ENCODE peak calls at places on chromosomes 16 and 17, in seven cellular contexts. K, H, G, M, C, O and I are unnamed samples.

GRCh38 chr17:348692-349425 is 3.7 kb downstream of the RPH3AL start:
- DNase-seq in O (peak; percentile 74), H (peak; percentile 72), K (no peak), M (peak; percentile 82), G (no peak), C (no peak), I (no peak)

GRCh38 chr17:3639981-3640596 is 3.5 kb downstream of the CTNS start:
- DNase-seq in M (no peak), H (no peak), O (no peak), G (peak; percentile 49), K (peak; percentile 72), C (no peak), I (peak; percentile 8)

GRCh38 chr17:524570-524969 is 172.0 kb upstream of the RPH3AL start:
- DNase-seq in O (no peak), G (no peak), K (no peak), H (no peak), M (no peak), C (no peak), I (no peak)

GRCh38 chr17:60087882-60088669 is 9.4 kb upstream of the HEATR6 start:
- DNase-seq in M (no peak), K (peak; percentile 76), C (no peak), O (peak; percentile 48), H (peak; percentile 49), G (no peak), I (no peak)

GRCh38 chr16:4404247-4404966 is 12.0 kb downstream of the CORO7 start:
- DNase-seq in H (peak; percentile 32), K (peak; percentile 56), G (no peak), O (peak; percentile 43), M (peak; percentile 49), C (no peak), I (no peak)

GRCh38 chr16:88264641-88265285 is 118.0 kb upstream of the ZNF469 start:
- DNase-seq in C (peak; percentile 49), H (peak; percentile 86), O (peak; percentile 90), G (peak; percentile 90), M (peak; percentile 96), K (peak; percentile 91), I (peak; percentile 69)

GRCh38 chr16:89629827-89630610 is 16.6 kb downstream of the DPEP1 start:
- DNase-seq in O (no peak), M (no peak), H (peak; percentile 70), K (no peak), G (no peak), C (no peak), I (no peak)

GRCh38 chr17:74089869-74090464 is 113.5 kb upstream of the RPL38 start:
- DNase-seq in K (peak; percentile 49), G (no peak), C (no peak), H (peak; percentile 69), M (peak; percentile 8), O (peak; percentile 43), I (no peak)

GRCh38 chr16:3149630-3150345 is 15.0 kb downstream of the ZNF213 start:
- DNase-seq in K (peak; percentile 67), G (peak; percentile 60), M (peak; percentile 58), H (peak; percentile 81), O (peak; percentile 42), C (peak; percentile 53), I (no peak)

GRCh38 chr17:57819273-57819672 is 30.6 kb downstream of the MRPS23 start:
- DNase-seq in H (no peak), O (peak; percentile 90), K (no peak), M (no peak), C (no peak), G (no peak), I (no peak)

GRCh38 chr17:41645371-41646063 is 21.1 kb upstream of the KRT17 start:
- DNase-seq in G (peak; percentile 36), M (no peak), O (peak; percentile 86), H (no peak), K (peak; percentile 58), C (no peak), I (no peak)

GRCh38 chr16:25065899-25066298 is 45.6 kb upstream of the LCMT1 start:
- DNase-seq in G (no peak), O (no peak), K (no peak), H (no peak), M (no peak), C (no peak), I (no peak)

GRCh38 chr16:27319257-27319965 is 5.6 kb downstream of the IL4R start:
- DNase-seq in H (no peak), C (no peak), M (no peak), G (no peak), K (no peak), O (no peak), I (no peak)
- TF ChIP-seq CTCF in H (no peak), C (no peak), M (no peak), G (no peak), K (no peak), O (no peak), I (no peak)

GRCh38 chr16:12257926-12258561 is 281.5 kb downstream of the SNX29 start:
- DNase-seq in M (no peak), G (no peak), K (no peak), C (no peak), H (peak; percentile 77), O (no peak), I (no peak)
- TF ChIP-seq CTCF in M (no peak), G (no peak), K (no peak), C (no peak), H (peak; percentile 69), O (peak; percentile 37), I (no peak)

GRCh38 chr17:71842991-71843390 is 277.8 kb upstream of the SOX9 start:
- DNase-seq in M (no peak), C (no peak), H (no peak), O (no peak), G (no peak), K (no peak), I (no peak)
- TF ChIP-seq CTCF in M (no peak), C (no peak), H (no peak), O (no peak), G (no peak), K (no peak), I (no peak)

GRCh38 chr16:31200821-31201510 is 1.6 kb downstream of the PYCARD start:
- DNase-seq in H (no peak), C (no peak), O (no peak), G (peak; percentile 55), K (no peak), M (no peak), I (no peak)
- TF ChIP-seq CTCF in H (peak; percentile 15), C (no peak), O (no peak), G (no peak), K (no peak), M (no peak), I (peak; percentile 8)

DNA sequence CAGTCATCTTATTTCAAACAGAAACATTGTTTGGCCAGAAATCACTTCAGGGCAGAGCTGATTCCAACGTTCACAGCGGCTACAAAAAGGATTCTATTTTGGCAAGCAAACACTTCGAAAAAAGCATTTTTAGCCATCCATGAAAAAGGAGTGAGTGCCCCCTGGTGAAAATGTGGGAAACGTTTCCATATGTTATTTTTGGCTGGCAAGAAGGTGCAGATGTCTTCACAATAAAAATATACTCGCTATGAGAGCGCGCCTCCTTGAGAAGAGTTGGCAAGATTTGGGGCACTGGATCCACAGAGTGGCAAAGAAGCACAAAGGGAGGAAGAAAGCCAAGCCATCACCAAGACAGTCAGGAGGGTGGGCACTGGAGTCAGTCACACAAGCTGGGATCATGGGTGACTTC is 191.1 kb downstream of the CHD9NB start:
- DNase-seq in C (no peak), G (no peak), M (no peak), K (peak; percentile 1), O (peak; percentile 33), H (peak; percentile 22), I (no peak)
- TF ChIP-seq CTCF in C (no peak), G (no peak), M (no peak), K (peak; percentile 4), O (peak; percentile 43), H (peak; percentile 57), I (no peak)